ENCODE peak calls at places on chromosomes 7 and 10, in ten cellular contexts. One of them, this sample, is unnamed.

GRCh38 chr10:29417324-29417723 is 128.5 kb downstream of the LYZL1 start:
- DNase-seq in breast epithelium: no peak
- DNase-seq in thoracic aorta: no peak
- DNase-seq in neural progenitor cell: no peak
- DNase-seq in PC-3: no peak
- DNase-seq in upper lobe of right lung: no peak
- DNase-seq in choroid plexus epithelial cell: no peak
- DNase-seq in pancreas: no peak
- DNase-seq in endothelial cell: no peak
- DNase-seq in MM.1S: no peak
- DNase-seq in this sample: no peak

GRCh38 chr7:130397472-130397871 is 17.2 kb downstream of the CPA1 start:
- DNase-seq in pancreas: no peak
- DNase-seq in choroid plexus epithelial cell: no peak
- DNase-seq in thoracic aorta: no peak
- DNase-seq in breast epithelium: no peak
- DNase-seq in MM.1S: no peak
- DNase-seq in endothelial cell: no peak
- DNase-seq in upper lobe of right lung: no peak
- DNase-seq in PC-3: no peak
- DNase-seq in neural progenitor cell: no peak
- DNase-seq in this sample: no peak

GRCh38 chr10:109343293-109343692 is 580.0 kb downstream of the XPNPEP1 start:
- DNase-seq in pancreas: no peak
- DNase-seq in thoracic aorta: no peak
- DNase-seq in endothelial cell: no peak
- DNase-seq in neural progenitor cell: no peak
- DNase-seq in MM.1S: peak
- DNase-seq in choroid plexus epithelial cell: no peak
- DNase-seq in PC-3: peak
- DNase-seq in breast epithelium: no peak
- DNase-seq in upper lobe of right lung: no peak
- DNase-seq in this sample: no peak

GRCh38 chr10:123294109-123294508 is 139.9 kb downstream of the BUB3 start:
- DNase-seq in MM.1S: no peak
- DNase-seq in upper lobe of right lung: no peak
- DNase-seq in choroid plexus epithelial cell: no peak
- DNase-seq in breast epithelium: no peak
- DNase-seq in PC-3: no peak
- DNase-seq in neural progenitor cell: no peak
- DNase-seq in thoracic aorta: no peak
- DNase-seq in pancreas: no peak
- DNase-seq in endothelial cell: no peak
- DNase-seq in this sample: no peak

GRCh38 chr7:23787272-23787671 is 77.3 kb downstream of the STK31 start:
- DNase-seq in PC-3: no peak
- DNase-seq in neural progenitor cell: no peak
- DNase-seq in endothelial cell: no peak
- DNase-seq in choroid plexus epithelial cell: no peak
- DNase-seq in breast epithelium: no peak
- DNase-seq in thoracic aorta: no peak
- DNase-seq in upper lobe of right lung: no peak
- DNase-seq in MM.1S: no peak
- DNase-seq in pancreas: no peak
- DNase-seq in this sample: no peak

GRCh38 chr7:44217133-44217714 is 16.4 kb downstream of the YKT6 start:
- DNase-seq in MM.1S: no peak
- DNase-seq in pancreas: no peak
- DNase-seq in breast epithelium: no peak
- DNase-seq in upper lobe of right lung: peak
- DNase-seq in choroid plexus epithelial cell: no peak
- DNase-seq in thoracic aorta: no peak
- DNase-seq in PC-3: no peak
- DNase-seq in endothelial cell: no peak
- DNase-seq in neural progenitor cell: no peak
- DNase-seq in this sample: no peak

GRCh38 chr7:83130623-83131545 is 31.8 kb downstream of the PCLO start:
- DNase-seq in upper lobe of right lung: no peak
- DNase-seq in pancreas: peak
- DNase-seq in choroid plexus epithelial cell: peak
- DNase-seq in PC-3: peak
- DNase-seq in breast epithelium: no peak
- DNase-seq in endothelial cell: no peak
- DNase-seq in thoracic aorta: no peak
- DNase-seq in neural progenitor cell: no peak
- DNase-seq in MM.1S: no peak
- DNase-seq in this sample: no peak

GRCh38 chr10:100293067-100293466 is 6.6 kb upstream of the BLOC1S2 start:
- DNase-seq in breast epithelium: no peak
- DNase-seq in PC-3: no peak
- DNase-seq in endothelial cell: no peak
- DNase-seq in pancreas: no peak
- DNase-seq in MM.1S: no peak
- DNase-seq in neural progenitor cell: no peak
- DNase-seq in choroid plexus epithelial cell: no peak
- DNase-seq in thoracic aorta: no peak
- DNase-seq in upper lobe of right lung: no peak
- DNase-seq in this sample: no peak

GRCh38 chr10:11397077-11397476 is 214.4 kb downstream of the USP6NL start:
- DNase-seq in upper lobe of right lung: no peak
- DNase-seq in endothelial cell: no peak
- DNase-seq in PC-3: no peak
- DNase-seq in neural progenitor cell: no peak
- DNase-seq in pancreas: no peak
- DNase-seq in choroid plexus epithelial cell: no peak
- DNase-seq in breast epithelium: no peak
- DNase-seq in MM.1S: no peak
- DNase-seq in thoracic aorta: no peak
- DNase-seq in this sample: no peak

GRCh38 chr10:11397566-11397965 is 213.9 kb downstream of the USP6NL start:
- DNase-seq in neural progenitor cell: no peak
- DNase-seq in choroid plexus epithelial cell: no peak
- DNase-seq in breast epithelium: no peak
- DNase-seq in thoracic aorta: no peak
- DNase-seq in pancreas: no peak
- DNase-seq in MM.1S: no peak
- DNase-seq in endothelial cell: no peak
- DNase-seq in upper lobe of right lung: no peak
- DNase-seq in PC-3: no peak
- DNase-seq in this sample: no peak

GRCh38 chr10:11396311-11396960 is 215.0 kb downstream of the USP6NL start:
- DNase-seq in upper lobe of right lung: no peak
- DNase-seq in endothelial cell: no peak
- DNase-seq in breast epithelium: no peak
- DNase-seq in pancreas: no peak
- DNase-seq in MM.1S: no peak
- DNase-seq in PC-3: no peak
- DNase-seq in thoracic aorta: no peak
- DNase-seq in neural progenitor cell: no peak
- DNase-seq in choroid plexus epithelial cell: no peak
- DNase-seq in this sample: no peak

GRCh38 chr10:11395581-11396310 is 215.7 kb downstream of the USP6NL start:
- DNase-seq in endothelial cell: no peak
- DNase-seq in pancreas: no peak
- DNase-seq in choroid plexus epithelial cell: no peak
- DNase-seq in PC-3: no peak
- DNase-seq in thoracic aorta: no peak
- DNase-seq in upper lobe of right lung: no peak
- DNase-seq in breast epithelium: no peak
- DNase-seq in neural progenitor cell: no peak
- DNase-seq in MM.1S: no peak
- DNase-seq in this sample: no peak

GRCh38 chr10:11397980-11398580 is 213.4 kb downstream of the USP6NL start:
- DNase-seq in endothelial cell: no peak
- DNase-seq in MM.1S: no peak
- DNase-seq in pancreas: no peak
- DNase-seq in PC-3: no peak
- DNase-seq in choroid plexus epithelial cell: peak
- DNase-seq in thoracic aorta: no peak
- DNase-seq in breast epithelium: peak
- DNase-seq in neural progenitor cell: no peak
- DNase-seq in upper lobe of right lung: no peak
- DNase-seq in this sample: no peak
- TF ChIP-seq CTCF in endothelial cell: no peak
- TF ChIP-seq CTCF in MM.1S: no peak
- TF ChIP-seq CTCF in pancreas: no peak
- TF ChIP-seq CTCF in PC-3: no peak
- TF ChIP-seq CTCF in choroid plexus epithelial cell: no peak
- TF ChIP-seq CTCF in thoracic aorta: no peak
- TF ChIP-seq CTCF in breast epithelium: no peak
- TF ChIP-seq CTCF in neural progenitor cell: no peak
- TF ChIP-seq CTCF in upper lobe of right lung: no peak
- TF ChIP-seq CTCF in this sample: no peak

GRCh38 chr10:96947036-96947435 is 114.9 kb downstream of the LCOR start:
- DNase-seq in neural progenitor cell: no peak
- DNase-seq in pancreas: no peak
- DNase-seq in breast epithelium: no peak
- DNase-seq in thoracic aorta: no peak
- DNase-seq in MM.1S: no peak
- DNase-seq in upper lobe of right lung: no peak
- DNase-seq in PC-3: no peak
- DNase-seq in choroid plexus epithelial cell: no peak
- DNase-seq in endothelial cell: no peak
- DNase-seq in this sample: no peak

GRCh38 chr10:96951954-96952353 is 119.9 kb downstream of the LCOR start:
- DNase-seq in choroid plexus epithelial cell: no peak
- DNase-seq in pancreas: no peak
- DNase-seq in PC-3: no peak
- DNase-seq in endothelial cell: no peak
- DNase-seq in MM.1S: no peak
- DNase-seq in upper lobe of right lung: no peak
- DNase-seq in neural progenitor cell: no peak
- DNase-seq in thoracic aorta: no peak
- DNase-seq in breast epithelium: no peak
- DNase-seq in this sample: no peak

DNA sequence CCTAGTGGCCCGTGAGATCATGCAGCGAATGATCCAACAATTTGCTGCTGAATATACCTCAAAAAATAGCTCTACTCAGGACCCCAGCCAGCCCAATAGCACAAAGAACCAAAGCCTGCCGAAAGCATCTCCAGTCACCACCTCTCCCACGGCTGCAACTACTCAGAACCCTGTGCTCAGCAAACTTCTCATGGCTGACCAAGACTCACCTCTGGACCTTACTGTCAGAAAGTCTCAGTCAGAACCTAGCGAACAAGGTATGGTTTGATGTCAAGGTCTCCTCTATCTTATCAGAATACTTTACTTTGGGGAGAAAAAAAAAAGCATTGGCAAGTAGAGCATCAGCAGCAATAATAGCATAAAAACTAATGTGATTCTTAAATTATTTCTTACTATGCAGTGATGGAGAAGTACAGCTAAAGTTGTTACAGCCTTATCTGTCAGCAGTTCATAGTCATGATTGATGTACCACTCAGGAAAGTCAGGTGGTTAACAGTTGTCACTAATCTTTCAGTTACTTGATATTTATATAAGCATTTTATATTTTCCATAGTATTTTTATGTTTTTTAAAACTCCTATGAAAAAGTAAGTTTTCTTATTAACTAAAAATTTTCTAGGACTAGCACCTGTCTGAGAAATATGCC is 117.1 kb downstream of the LCOR start:
- DNase-seq in breast epithelium: no peak
- DNase-seq in PC-3: no peak
- DNase-seq in endothelial cell: no peak
- DNase-seq in thoracic aorta: no peak
- DNase-seq in MM.1S: no peak
- DNase-seq in upper lobe of right lung: no peak
- DNase-seq in choroid plexus epithelial cell: no peak
- DNase-seq in pancreas: no peak
- DNase-seq in neural progenitor cell: no peak
- DNase-seq in this sample: no peak
- TF ChIP-seq CTCF in breast epithelium: no peak
- TF ChIP-seq CTCF in PC-3: no peak
- TF ChIP-seq CTCF in endothelial cell: no peak
- TF ChIP-seq CTCF in thoracic aorta: no peak
- TF ChIP-seq CTCF in MM.1S: no peak
- TF ChIP-seq CTCF in upper lobe of right lung: no peak
- TF ChIP-seq CTCF in choroid plexus epithelial cell: no peak
- TF ChIP-seq CTCF in pancreas: no peak
- TF ChIP-seq CTCF in neural progenitor cell: no peak
- TF ChIP-seq CTCF in this sample: no peak

GRCh38 chr7:142130282-142130681 is 18.8 kb downstream of the MGAM2 start:
- DNase-seq in pancreas: no peak
- DNase-seq in thoracic aorta: no peak
- DNase-seq in MM.1S: no peak
- DNase-seq in upper lobe of right lung: no peak
- DNase-seq in endothelial cell: no peak
- DNase-seq in neural progenitor cell: no peak
- DNase-seq in choroid plexus epithelial cell: no peak
- DNase-seq in PC-3: peak
- DNase-seq in breast epithelium: no peak
- DNase-seq in this sample: no peak

GRCh38 chr7:142131439-142131838 is 19.9 kb downstream of the MGAM2 start:
- DNase-seq in thoracic aorta: no peak
- DNase-seq in MM.1S: no peak
- DNase-seq in choroid plexus epithelial cell: no peak
- DNase-seq in upper lobe of right lung: no peak
- DNase-seq in breast epithelium: no peak
- DNase-seq in endothelial cell: no peak
- DNase-seq in PC-3: no peak
- DNase-seq in pancreas: no peak
- DNase-seq in neural progenitor cell: no peak
- DNase-seq in this sample: no peak

GRCh38 chr7:142123184-142123583 is 11.7 kb downstream of the MGAM2 start:
- DNase-seq in PC-3: no peak
- DNase-seq in breast epithelium: no peak
- DNase-seq in choroid plexus epithelial cell: no peak
- DNase-seq in endothelial cell: no peak
- DNase-seq in MM.1S: no peak
- DNase-seq in neural progenitor cell: no peak
- DNase-seq in pancreas: no peak
- DNase-seq in upper lobe of right lung: no peak
- DNase-seq in thoracic aorta: no peak
- DNase-seq in this sample: no peak

GRCh38 chr7:142120474-142121000 is 9.0 kb downstream of the MGAM2 start:
- DNase-seq in thoracic aorta: no peak
- DNase-seq in choroid plexus epithelial cell: no peak
- DNase-seq in PC-3: no peak
- DNase-seq in neural progenitor cell: no peak
- DNase-seq in pancreas: no peak
- DNase-seq in endothelial cell: no peak
- DNase-seq in breast epithelium: no peak
- DNase-seq in MM.1S: no peak
- DNase-seq in upper lobe of right lung: no peak
- DNase-seq in this sample: no peak

GRCh38 chr7:142125576-142125975 is 14.1 kb downstream of the MGAM2 start:
- DNase-seq in choroid plexus epithelial cell: no peak
- DNase-seq in thoracic aorta: no peak
- DNase-seq in endothelial cell: no peak
- DNase-seq in pancreas: no peak
- DNase-seq in PC-3: peak
- DNase-seq in upper lobe of right lung: no peak
- DNase-seq in MM.1S: no peak
- DNase-seq in neural progenitor cell: no peak
- DNase-seq in breast epithelium: no peak
- DNase-seq in this sample: no peak
- TF ChIP-seq CTCF in choroid plexus epithelial cell: no peak
- TF ChIP-seq CTCF in thoracic aorta: no peak
- TF ChIP-seq CTCF in endothelial cell: no peak
- TF ChIP-seq CTCF in pancreas: no peak
- TF ChIP-seq CTCF in PC-3: no peak
- TF ChIP-seq CTCF in upper lobe of right lung: no peak
- TF ChIP-seq CTCF in MM.1S: no peak
- TF ChIP-seq CTCF in neural progenitor cell: no peak
- TF ChIP-seq CTCF in breast epithelium: no peak
- TF ChIP-seq CTCF in this sample: no peak

GRCh38 chr10:116272497-116273221 is at the start of gene GFRA1:
- DNase-seq in choroid plexus epithelial cell: no peak
- DNase-seq in MM.1S: peak
- DNase-seq in pancreas: no peak
- DNase-seq in upper lobe of right lung: no peak
- DNase-seq in breast epithelium: no peak
- DNase-seq in endothelial cell: peak
- DNase-seq in thoracic aorta: no peak
- DNase-seq in neural progenitor cell: peak
- DNase-seq in PC-3: no peak
- DNase-seq in this sample: peak
- TF ChIP-seq CTCF in choroid plexus epithelial cell: no peak
- TF ChIP-seq CTCF in MM.1S: peak
- TF ChIP-seq CTCF in pancreas: no peak
- TF ChIP-seq CTCF in upper lobe of right lung: no peak
- TF ChIP-seq CTCF in breast epithelium: peak
- TF ChIP-seq CTCF in endothelial cell: peak
- TF ChIP-seq CTCF in thoracic aorta: no peak
- TF ChIP-seq CTCF in neural progenitor cell: peak
- TF ChIP-seq CTCF in PC-3: no peak
- TF ChIP-seq CTCF in this sample: no peak

This sample was measured in GM20000.